ENCODE peak calls at places on chromosomes 5 and 9, in eight cellular contexts. A is NCI-H1092; F is NCI-H1436 treated with DMSO at 0.1 percent for 48 hours; O is hypothalamus; U is RWPE1; S is activated naive CD4-positive, alpha-beta T cell treated with anti-CD3 and anti-CD28 coated beads, Interleukin-2, amount 50 U/mL, for 16 hours; Z is effector CD8-positive, alpha-beta T cell; W is brain microvascular endothelial cell. V is an unnamed sample.

GRCh38 chr9:69971643-69972449 is 71.8 kb upstream of the MAMDC2 start:
- DNase-seq in A (peak; percentile 45), F (peak; percentile 2), O (peak; percentile 8), U (peak; percentile 86), S (peak; percentile 52), Z (peak; percentile 2), W (peak; percentile 58), V (peak; percentile 73)

GRCh38 chr5:67577424-67577823 is 380.8 kb upstream of the CD180 start:
- DNase-seq in A (no peak), F (peak; percentile 67), O (no peak), U (peak; percentile 82), S (no peak), Z (no peak), W (no peak), V (peak; percentile 60)

GRCh38 chr9:17490110-17490509 is 88.8 kb upstream of the SH3GL2 start:
- DNase-seq in A (no peak), F (no peak), O (no peak), U (no peak), S (no peak), Z (no peak), W (no peak), V (no peak)

GRCh38 chr5:111122398-111122797 is 30.2 kb downstream of the WDR36 start:
- DNase-seq in A (no peak), F (no peak), O (no peak), U (no peak), S (no peak), Z (no peak), W (no peak), V (no peak)

GRCh38 chr9:133505901-133506652 is 18.7 kb downstream of the MYMK start:
- DNase-seq in A (no peak), F (no peak), O (no peak), U (no peak), S (no peak), Z (no peak), W (no peak), V (no peak)

GRCh38 chr5:35902032-35902681 is 36.3 kb downstream of the CAPSL start:
- DNase-seq in A (no peak), F (no peak), O (no peak), U (no peak), S (no peak), Z (no peak), W (peak; percentile 12), V (no peak)

GRCh38 chr9:77455312-77455927 is 192.7 kb downstream of the GNA14 start:
- DNase-seq in A (peak; percentile 5), F (no peak), O (no peak), U (peak; percentile 23), S (no peak), Z (no peak), W (no peak), V (peak; percentile 51)

GRCh38 chr5:135108992-135109391 is 75.0 kb upstream of the PITX1 start:
- DNase-seq in A (no peak), F (no peak), O (no peak), U (no peak), S (no peak), Z (no peak), W (no peak), V (no peak)

GRCh38 chr5:158364367-158364766 is 505.4 kb upstream of the CLINT1 start:
- DNase-seq in A (no peak), F (no peak), O (no peak), U (peak; percentile 41), S (no peak), Z (no peak), W (no peak), V (peak; percentile 47)

GRCh38 chr9:136687721-136688223 is 515 bp upstream of the AGPAT2 start:
- DNase-seq in A (no peak), F (no peak), O (no peak), U (no peak), S (no peak), Z (no peak), W (no peak), V (no peak)

GRCh38 chr5:160021818-160022446 is 13.0 kb downstream of the TTC1 start:
- DNase-seq in A (peak; percentile 14), F (peak; percentile 4), O (peak; percentile 5), U (peak; percentile 71), S (peak; percentile 26), Z (peak; percentile 27), W (peak; percentile 71), V (peak; percentile 81)

GRCh38 chr5:154857091-154857533 is 1.3 kb upstream of the CNOT8 start:
- DNase-seq in A (no peak), F (no peak), O (no peak), U (peak; percentile 54), S (peak; percentile 53), Z (peak; percentile 49), W (no peak), V (no peak)

GRCh38 chr5:89967806-89968444 is 441.6 kb downstream of the CETN3 start:
- DNase-seq in A (no peak), F (no peak), O (no peak), U (no peak), S (no peak), Z (no peak), W (peak; percentile 17), V (no peak)

GRCh38 chr5:148949871-148950863 is 112.7 kb downstream of the SH3TC2 start:
- DNase-seq in A (no peak), F (no peak), O (peak; percentile 45), U (peak; percentile 80), S (no peak), Z (no peak), W (no peak), V (peak; percentile 97)

GRCh38 chr5:91074615-91075014 is 308.5 kb downstream of the ARRDC3 start:
- DNase-seq in A (no peak), F (no peak), O (no peak), U (no peak), S (no peak), Z (no peak), W (peak; percentile 69), V (peak; percentile 41)